ENCODE peak calls at places on chromosome 11, in seven cellular contexts. V, B, E, M, S, P and K are unnamed samples.

GRCh38 chr11:107679255-107680024 is 32.4 kb downstream of the SLN start:
- DNase-seq in P (no peak), V (no peak), S (no peak), M (no peak), B (no peak), E (no peak), K (no peak)

GRCh38 chr11:114762437-114762836 is 84.1 kb downstream of the NXPE2 start:
- DNase-seq in S (peak), B (peak), E (peak), V (peak), P (peak), M (peak), K (peak)

GRCh38 chr11:76292583-76293188 is 86.4 kb upstream of the WNT11 start:
- DNase-seq in P (no peak), E (no peak), M (no peak), B (no peak), V (no peak), S (no peak), K (no peak)

GRCh38 chr11:109648804-109649203 is 226.8 kb downstream of the C11orf87 start:
- DNase-seq in E (no peak), P (no peak), V (no peak), S (no peak), M (no peak), B (no peak), K (no peak)

GRCh38 chr11:33406241-33406640 is 149.1 kb downstream of the HIPK3 start:
- DNase-seq in V (no peak), P (no peak), M (no peak), S (no peak), B (no peak), E (no peak), K (no peak)

GRCh38 chr11:35491231-35491871 is 34.1 kb downstream of the PAMR1 start:
- DNase-seq in E (no peak), P (peak), V (peak), M (no peak), S (no peak), B (peak), K (no peak)

GRCh38 chr11:69963533-69964246 is 114.4 kb upstream of the ANO1 start:
- DNase-seq in V (no peak), M (no peak), E (no peak), S (no peak), P (no peak), B (no peak), K (no peak)

GRCh38 chr11:15603208-15603607 is 488.5 kb downstream of the INSC start:
- DNase-seq in P (no peak), E (no peak), B (no peak), M (no peak), S (no peak), V (no peak), K (no peak)

GRCh38 chr11:124791626-124792341 is 8.4 kb downstream of the MSANTD2 start:
- DNase-seq in B (no peak), S (no peak), E (no peak), M (no peak), V (peak), P (no peak), K (no peak)